ENCODE peak calls at places on chromosome 6, in eight cellular contexts. V is WTC11, Y is endothelial cell of umbilical vein, L is ACHN, F is NCI-H1417, N is pulmonary artery endothelial cell, A is endothelial cell, E is NCI-H2171. U is an unnamed sample.

GRCh38 chr6:88491266-88491665 is 325.1 kb upstream of the CNR1 start:
- DNase-seq in N (no peak), V (no peak), F (no peak), L (no peak), E (no peak), Y (no peak), A (no peak), U (no peak)

GRCh38 chr6:159935065-159935464 is 33.8 kb upstream of the IGF2R start:
- DNase-seq in N (no peak), Y (no peak), A (no peak), V (no peak), E (no peak), L (no peak), F (no peak), U (no peak)

GRCh38 chr6:7148100-7148822 is 40.5 kb downstream of the RREB1 start:
- DNase-seq in E (no peak), N (no peak), F (no peak), A (no peak), L (peak), Y (no peak), V (no peak), U (peak)

GRCh38 chr6:64259372-64259771 is 623.8 kb downstream of the PHF3 start:
- DNase-seq in A (no peak), F (no peak), N (no peak), L (no peak), E (no peak), Y (no peak), V (no peak), U (no peak)

GRCh38 chr6:137430954-137431353 is 63.2 kb downstream of the OLIG3 start:
- DNase-seq in E (no peak), N (no peak), Y (no peak), F (no peak), V (no peak), A (no peak), L (no peak), U (no peak)

GRCh38 chr6:46011241-46012085 is 4.2 kb downstream of the CLIC5 start:
- DNase-seq in L (no peak), A (peak), E (no peak), Y (peak), N (no peak), F (no peak), V (no peak), U (no peak)

GRCh38 chr6:143038845-143039244 is 21.8 kb upstream of the AIG1 start:
- DNase-seq in N (no peak), L (no peak), V (no peak), F (no peak), E (no peak), Y (no peak), A (no peak), U (no peak)

GRCh38 chr6:3324262-3324942 is 65.7 kb downstream of the PSMG4 start:
- DNase-seq in A (peak), N (peak), Y (peak), V (no peak), E (no peak), F (no peak), L (peak), U (peak)

GRCh38 chr6:22236626-22237414 is 60.0 kb downstream of the PRL start:
- DNase-seq in Y (no peak), V (no peak), A (no peak), E (no peak), F (no peak), L (peak), N (no peak), U (peak)

GRCh38 chr6:3282461-3283236 is 23.9 kb downstream of the PSMG4 start:
- DNase-seq in A (no peak), V (peak), E (no peak), L (no peak), Y (no peak), N (no peak), F (no peak), U (no peak)

GRCh38 chr6:47780510-47781356 is 1.1 kb upstream of the OPN5 start:
- DNase-seq in L (peak), E (peak), F (peak), A (peak), N (peak), Y (peak), V (no peak), U (peak)

GRCh38 chr6:37354526-37355384 is 972 bp downstream of the RNF8 start:
- DNase-seq in A (peak), N (no peak), E (no peak), V (peak), L (peak), F (peak), Y (no peak), U (peak)